ENCODE peak calls at places on chromosomes 1 and 21, in five cellular contexts. One of them, this sample, is unnamed.

GRCh38 chr1:204426035-204426436 is 14.4 kb upstream of the PPP1R15B start:
- DNase-seq in left ventricle myocardium inferior: no peak
- DNase-seq in stimulated activated CD4-positive, alpha-beta T cell treated with anti-CD3 and anti-CD28 coated beads, Interleukin-2, amount 100 ng/mL, for 48 hours: no peak
- DNase-seq in right lobe of liver: no peak
- DNase-seq in posterior vena cava: no peak
- DNase-seq in this sample: no peak

GRCh38 chr1:203673550-203674411 is 47.1 kb downstream of the ATP2B4 start:
- DNase-seq in right lobe of liver: no peak
- DNase-seq in posterior vena cava: no peak
- DNase-seq in left ventricle myocardium inferior: peak
- DNase-seq in stimulated activated CD4-positive, alpha-beta T cell treated with anti-CD3 and anti-CD28 coated beads, Interleukin-2, amount 100 ng/mL, for 48 hours: peak
- DNase-seq in this sample: peak

GRCh38 chr1:19505694-19506457 is 20.5 kb upstream of the CAPZB start:
- DNase-seq in posterior vena cava: peak
- DNase-seq in left ventricle myocardium inferior: peak
- DNase-seq in stimulated activated CD4-positive, alpha-beta T cell treated with anti-CD3 and anti-CD28 coated beads, Interleukin-2, amount 100 ng/mL, for 48 hours: no peak
- DNase-seq in right lobe of liver: no peak
- DNase-seq in this sample: no peak

GRCh38 chr1:160739098-160739511 is at the start of gene SLAMF7:
- DNase-seq in stimulated activated CD4-positive, alpha-beta T cell treated with anti-CD3 and anti-CD28 coated beads, Interleukin-2, amount 100 ng/mL, for 48 hours: no peak
- DNase-seq in right lobe of liver: no peak
- DNase-seq in left ventricle myocardium inferior: no peak
- DNase-seq in posterior vena cava: no peak
- DNase-seq in this sample: peak

GRCh38 chr1:6512908-6513280 is 21.4 kb upstream of the PLEKHG5 start:
- DNase-seq in stimulated activated CD4-positive, alpha-beta T cell treated with anti-CD3 and anti-CD28 coated beads, Interleukin-2, amount 100 ng/mL, for 48 hours: no peak
- DNase-seq in posterior vena cava: no peak
- DNase-seq in left ventricle myocardium inferior: no peak
- DNase-seq in right lobe of liver: no peak
- DNase-seq in this sample: no peak

GRCh38 chr1:47332779-47333577 is 612 bp upstream of the CMPK1 start:
- DNase-seq in posterior vena cava: no peak
- DNase-seq in stimulated activated CD4-positive, alpha-beta T cell treated with anti-CD3 and anti-CD28 coated beads, Interleukin-2, amount 100 ng/mL, for 48 hours: no peak
- DNase-seq in left ventricle myocardium inferior: no peak
- DNase-seq in right lobe of liver: no peak
- DNase-seq in this sample: no peak

GRCh38 chr21:38956791-38957571 is 151.3 kb downstream of the ETS2 start:
- DNase-seq in stimulated activated CD4-positive, alpha-beta T cell treated with anti-CD3 and anti-CD28 coated beads, Interleukin-2, amount 100 ng/mL, for 48 hours: no peak
- DNase-seq in left ventricle myocardium inferior: no peak
- DNase-seq in right lobe of liver: no peak
- DNase-seq in posterior vena cava: peak
- DNase-seq in this sample: peak

GRCh38 chr21:39613029-39613934 is 542 bp downstream of the B3GALT5 start:
- DNase-seq in right lobe of liver: no peak
- DNase-seq in posterior vena cava: no peak
- DNase-seq in left ventricle myocardium inferior: no peak
- DNase-seq in stimulated activated CD4-positive, alpha-beta T cell treated with anti-CD3 and anti-CD28 coated beads, Interleukin-2, amount 100 ng/mL, for 48 hours: no peak
- DNase-seq in this sample: no peak

GRCh38 chr1:86082183-86082582 is 74.4 kb downstream of the COL24A1 start:
- DNase-seq in right lobe of liver: no peak
- DNase-seq in left ventricle myocardium inferior: no peak
- DNase-seq in posterior vena cava: no peak
- DNase-seq in stimulated activated CD4-positive, alpha-beta T cell treated with anti-CD3 and anti-CD28 coated beads, Interleukin-2, amount 100 ng/mL, for 48 hours: no peak
- DNase-seq in this sample: no peak

GRCh38 chr21:34775793-34776192 is 107.0 kb downstream of the CLIC6 start:
- DNase-seq in posterior vena cava: no peak
- DNase-seq in left ventricle myocardium inferior: no peak
- DNase-seq in right lobe of liver: no peak
- DNase-seq in stimulated activated CD4-positive, alpha-beta T cell treated with anti-CD3 and anti-CD28 coated beads, Interleukin-2, amount 100 ng/mL, for 48 hours: no peak
- DNase-seq in this sample: no peak

GRCh38 chr1:225766967-225767413 is 10.6 kb upstream of the SRP9 start:
- DNase-seq in right lobe of liver: no peak
- DNase-seq in left ventricle myocardium inferior: no peak
- DNase-seq in posterior vena cava: no peak
- DNase-seq in stimulated activated CD4-positive, alpha-beta T cell treated with anti-CD3 and anti-CD28 coated beads, Interleukin-2, amount 100 ng/mL, for 48 hours: no peak
- DNase-seq in this sample: no peak

GRCh38 chr1:27600500-27601175 is 3.3 kb downstream of the AHDC1 start:
- DNase-seq in posterior vena cava: no peak
- DNase-seq in stimulated activated CD4-positive, alpha-beta T cell treated with anti-CD3 and anti-CD28 coated beads, Interleukin-2, amount 100 ng/mL, for 48 hours: no peak
- DNase-seq in right lobe of liver: no peak
- DNase-seq in left ventricle myocardium inferior: no peak
- DNase-seq in this sample: no peak

GRCh38 chr1:214552174-214552608 is 789 bp upstream of the PTPN14 start:
- DNase-seq in left ventricle myocardium inferior: peak
- DNase-seq in posterior vena cava: peak
- DNase-seq in right lobe of liver: no peak
- DNase-seq in stimulated activated CD4-positive, alpha-beta T cell treated with anti-CD3 and anti-CD28 coated beads, Interleukin-2, amount 100 ng/mL, for 48 hours: no peak
- DNase-seq in this sample: peak

GRCh38 chr1:226097866-226098625 is 35.5 kb downstream of the H3-3A start:
- DNase-seq in right lobe of liver: no peak
- DNase-seq in stimulated activated CD4-positive, alpha-beta T cell treated with anti-CD3 and anti-CD28 coated beads, Interleukin-2, amount 100 ng/mL, for 48 hours: no peak
- DNase-seq in posterior vena cava: peak
- DNase-seq in left ventricle myocardium inferior: no peak
- DNase-seq in this sample: no peak

GRCh38 chr1:80274256-80274655 is 1267.7 kb upstream of the ADGRL4 start:
- DNase-seq in left ventricle myocardium inferior: no peak
- DNase-seq in right lobe of liver: no peak
- DNase-seq in posterior vena cava: no peak
- DNase-seq in stimulated activated CD4-positive, alpha-beta T cell treated with anti-CD3 and anti-CD28 coated beads, Interleukin-2, amount 100 ng/mL, for 48 hours: no peak
- DNase-seq in this sample: no peak

GRCh38 chr1:117058810-117059209 is 1.3 kb upstream of the TTF2 start:
- DNase-seq in left ventricle myocardium inferior: no peak
- DNase-seq in right lobe of liver: no peak
- DNase-seq in stimulated activated CD4-positive, alpha-beta T cell treated with anti-CD3 and anti-CD28 coated beads, Interleukin-2, amount 100 ng/mL, for 48 hours: no peak
- DNase-seq in posterior vena cava: no peak
- DNase-seq in this sample: no peak

GRCh38 chr1:183163311-183163710 is 22.8 kb upstream of the LAMC2 start:
- DNase-seq in left ventricle myocardium inferior: no peak
- DNase-seq in right lobe of liver: no peak
- DNase-seq in posterior vena cava: no peak
- DNase-seq in stimulated activated CD4-positive, alpha-beta T cell treated with anti-CD3 and anti-CD28 coated beads, Interleukin-2, amount 100 ng/mL, for 48 hours: no peak
- DNase-seq in this sample: no peak

GRCh38 chr1:177310326-177310725 is 139.6 kb downstream of the BRINP2 start:
- DNase-seq in left ventricle myocardium inferior: no peak
- DNase-seq in right lobe of liver: no peak
- DNase-seq in stimulated activated CD4-positive, alpha-beta T cell treated with anti-CD3 and anti-CD28 coated beads, Interleukin-2, amount 100 ng/mL, for 48 hours: no peak
- DNase-seq in posterior vena cava: no peak
- DNase-seq in this sample: no peak

GRCh38 chr1:86753700-86754099 is 49.3 kb downstream of the SH3GLB1 start:
- DNase-seq in left ventricle myocardium inferior: no peak
- DNase-seq in stimulated activated CD4-positive, alpha-beta T cell treated with anti-CD3 and anti-CD28 coated beads, Interleukin-2, amount 100 ng/mL, for 48 hours: no peak
- DNase-seq in right lobe of liver: no peak
- DNase-seq in posterior vena cava: no peak
- DNase-seq in this sample: no peak

GRCh38 chr1:194517567-194517966 is 1331.2 kb upstream of the B3GALT2 start:
- DNase-seq in right lobe of liver: no peak
- DNase-seq in left ventricle myocardium inferior: no peak
- DNase-seq in stimulated activated CD4-positive, alpha-beta T cell treated with anti-CD3 and anti-CD28 coated beads, Interleukin-2, amount 100 ng/mL, for 48 hours: no peak
- DNase-seq in posterior vena cava: no peak
- DNase-seq in this sample: no peak